ENCODE peak calls at places on chromosomes 4 and X, in seven cellular contexts. G is hepatocyte; B is IMR-90; T is MG63; Q is upper lobe of right lung; A is CD4-positive, CD25-positive, alpha-beta regulatory T cell; X is CD8-positive, alpha-beta T cell. H is an unnamed sample. For H3K36me3, the result is how much of the 10 kb centered on the place peaks cover.

GRCh38 chr4:26223160-26223559 is 97.7 kb upstream of the RBPJ start:
- DNase-seq in G (no peak), B (peak), T (no peak), Q (no peak), A (no peak), X (no peak), H (no peak)

GRCh38 chr4:95547708-95548471 is 883 bp downstream of the UNC5C start:
- DNase-seq in G (peak), B (no peak), T (no peak), Q (no peak), A (no peak), X (no peak), H (no peak)

GRCh38 chr4:186598686-186599085 is 43.3 kb upstream of the MTNR1A start:
- DNase-seq in G (no peak), B (no peak), T (no peak), Q (no peak), A (no peak), X (no peak), H (no peak)

GRCh38 chr4:15910150-15910945 is 28.2 kb downstream of the FGFBP1 start:
- DNase-seq in G (no peak), B (no peak), T (no peak), Q (no peak), A (no peak), X (no peak), H (no peak)

GRCh38 chr4:48047421-48047844 is 30.9 kb downstream of the NIPAL1 start:
- DNase-seq in G (no peak), B (no peak), T (no peak), Q (no peak), A (peak), X (peak), H (no peak)

GRCh38 chrX:153411255-153411987 is at the start of gene ZFP92:
- DNase-seq in G (peak), B (no peak), T (peak), Q (peak), A (peak), X (peak), H (no peak)

GRCh38 chrX:18997916-18998315 is 14.0 kb upstream of the PHKA2 start:
- DNase-seq in G (no peak), B (no peak), T (no peak), Q (no peak), A (no peak), X (no peak), H (no peak)

GRCh38 chr4:179097741-179098140 is 1655.5 kb upstream of the AGA start:
- DNase-seq in G (peak), B (peak), T (no peak), Q (no peak), A (no peak), X (no peak), H (no peak)

GRCh38 chr4:122045533-122045932 is 93.7 kb upstream of the TRPC3 start:
- DNase-seq in G (peak), B (peak), T (peak), Q (peak), A (no peak), X (no peak), H (peak)

GRCh38 chrX:108025954-108026616 is 18.8 kb upstream of the VSIG1 start:
- DNase-seq in G (no peak), B (no peak), T (no peak), Q (no peak), A (peak), X (no peak), H (no peak)

GRCh38 chr4:4853921-4854648 is 5.4 kb upstream of the MSX1 start:
- DNase-seq in G (no peak), B (no peak), T (no peak), Q (peak), A (no peak), X (no peak), H (no peak)

GRCh38 chrX:42770566-42770965 is 7.4 kb downstream of the PPP1R2C start:
- DNase-seq in G (no peak), B (no peak), T (no peak), Q (no peak), A (no peak), X (no peak), H (no peak)

GRCh38 chr4:98516042-98516440 is 142.4 kb downstream of the TSPAN5 start:
- DNase-seq in G (peak), B (peak), T (peak), Q (no peak), A (no peak), X (no peak), H (peak)

GRCh38 chrX:103658681-103659433 is 27.6 kb downstream of the MORF4L2 start:
- DNase-seq in G (no peak), B (no peak), T (no peak), Q (no peak), A (no peak), X (no peak), H (no peak)

GRCh38 chrX:37906357-37906756 is 59.0 kb upstream of the DYNLT3 start:
- DNase-seq in G (no peak), B (no peak), T (no peak), Q (no peak), A (no peak), X (no peak), H (no peak)

GRCh38 chrX:115560211-115560977 is 580 bp upstream of the PLS3 start:
- DNase-seq in G (peak), B (peak), T (no peak), Q (no peak), A (no peak), X (no peak), H (no peak)

GRCh38 chrX:154780968-154781367 is 18.3 kb downstream of the DKC1 start:
- DNase-seq in G (no peak), B (no peak), T (no peak), Q (no peak), A (no peak), X (no peak), H (no peak)

GRCh38 chrX:13007519-13008188 is 32.7 kb downstream of the TMSB4X start:
- DNase-seq in G (no peak), B (peak), T (peak), Q (no peak), A (no peak), X (no peak), H (no peak)

GRCh38 chr4:54643958-54644357 is 13.8 kb upstream of the KIT start:
- DNase-seq in G (no peak), B (no peak), T (no peak), Q (no peak), A (no peak), X (no peak), H (no peak)

GRCh38 chrX:107731831-107732502 is 43.6 kb downstream of the TSC22D3 start:
- DNase-seq in G (peak), B (peak), T (peak), Q (peak), A (no peak), X (no peak), H (no peak)

GRCh38 chr4:158280856-158281255 is 70.6 kb downstream of the TMEM144 start:
- DNase-seq in G (no peak), B (no peak), T (no peak), Q (no peak), A (no peak), X (no peak), H (no peak)

GRCh38 chrX:357693-358471 is 28.8 kb downstream of the PPP2R3B start:
- DNase-seq in G (no peak), B (peak), T (no peak), Q (peak), A (peak), X (peak), H (no peak)

GRCh38 chr4:153326513-153326912 is 18.0 kb upstream of the MND1 start:
- DNase-seq in G (no peak), B (peak), T (peak), Q (no peak), A (no peak), X (no peak), H (no peak)

GRCh38 chr4:2393353-2394270 is 24.8 kb downstream of the ZFYVE28 start:
- DNase-seq in G (peak), B (no peak), T (no peak), Q (no peak), A (peak), X (peak), H (no peak)

GRCh38 chr4:40502936-40503335 is 126.7 kb downstream of the RBM47 start:
- DNase-seq in G (no peak), B (peak), T (no peak), Q (no peak), A (peak), X (no peak), H (no peak)

GRCh38 chrX:8504451-8504850 is 39.8 kb downstream of the VCX3B start:
- DNase-seq in G (peak), B (peak), T (no peak), Q (no peak), A (no peak), X (no peak), H (peak)

GRCh38 chr4:19230906-19231305 is 1020.8 kb upstream of the SLIT2 start:
- DNase-seq in G (no peak), B (no peak), T (no peak), Q (no peak), A (no peak), X (no peak), H (no peak)

GRCh38 chrX:56728752-56729151 is 291 bp upstream of the NBDY start:
- DNase-seq in G (peak), B (peak), T (peak), Q (no peak), A (peak), X (no peak), H (no peak)

DNA sequence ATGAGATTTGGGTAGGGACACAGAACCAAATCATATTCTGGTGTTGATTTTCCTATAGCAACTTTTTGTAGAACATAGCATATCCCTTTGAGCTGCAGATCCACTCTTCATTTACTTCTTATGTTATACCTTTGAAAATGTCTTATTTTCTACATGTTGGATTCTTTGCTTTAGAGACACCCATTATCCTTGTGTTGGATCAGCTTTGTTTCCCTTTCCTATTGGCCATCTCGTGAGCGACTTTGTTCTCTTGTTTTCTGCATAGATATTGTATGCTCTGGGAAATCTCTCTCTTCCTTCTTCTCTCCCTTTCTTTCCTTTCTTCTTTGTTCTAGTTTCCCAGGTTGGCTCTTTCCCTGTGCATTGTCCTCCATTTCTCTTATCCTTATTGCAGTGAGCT is 59.6 kb downstream of the DRD5 start:
- DNase-seq in G (no peak), B (no peak), T (no peak), Q (no peak), A (no peak), X (no peak), H (no peak)
- H3K4me3 ChIP-seq in G (no peak), B (no peak), T (no peak), Q (no peak), A (no peak), X (no peak), H (no peak)

DNA sequence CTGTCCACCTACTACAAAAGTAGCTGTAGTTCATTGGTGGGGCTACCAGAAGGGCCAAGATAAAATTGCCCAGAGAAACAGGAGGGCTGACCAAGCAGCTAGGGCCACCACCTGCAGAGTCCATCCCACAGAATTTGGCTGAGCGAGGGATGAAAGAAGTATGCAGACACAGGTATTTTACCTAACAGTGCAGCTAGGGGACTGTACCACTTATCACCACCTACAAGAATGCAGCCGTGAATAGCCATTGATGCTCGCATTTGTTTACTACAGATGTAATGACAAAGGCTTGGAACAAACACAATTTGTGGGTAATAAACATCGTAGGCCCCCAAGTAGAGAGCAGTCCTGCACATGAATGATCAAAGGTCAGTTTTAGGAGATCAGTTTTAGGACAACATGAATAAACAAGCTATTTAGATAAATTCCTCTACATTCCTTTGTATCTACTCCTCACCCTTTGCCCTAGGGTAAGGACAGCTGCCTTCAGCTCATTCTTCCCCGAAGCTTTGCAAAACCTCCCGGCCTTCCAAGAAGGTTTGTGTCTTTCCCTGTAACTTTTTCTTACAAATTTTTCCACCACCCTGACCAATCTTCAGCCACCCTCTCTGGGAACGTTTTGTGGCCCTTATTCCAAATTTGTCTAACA is 49.5 kb downstream of the ZNF718 start:
- DNase-seq in G (no peak), B (no peak), T (no peak), Q (no peak), A (no peak), X (no peak), H (no peak)
- H3K36me3 ChIP-seq in G (under half), B (under half), T (under half), Q (under half), A (under half), X (under half), H (under half)

GRCh38 chrX:40976971-40977370 is 108.3 kb upstream of the USP9X start:
- DNase-seq in G (no peak), B (peak), T (no peak), Q (no peak), A (no peak), X (no peak), H (no peak)
- H3K4me3 ChIP-seq in G (no peak), B (no peak), T (no peak), Q (no peak), A (no peak), X (no peak), H (no peak)

DNA sequence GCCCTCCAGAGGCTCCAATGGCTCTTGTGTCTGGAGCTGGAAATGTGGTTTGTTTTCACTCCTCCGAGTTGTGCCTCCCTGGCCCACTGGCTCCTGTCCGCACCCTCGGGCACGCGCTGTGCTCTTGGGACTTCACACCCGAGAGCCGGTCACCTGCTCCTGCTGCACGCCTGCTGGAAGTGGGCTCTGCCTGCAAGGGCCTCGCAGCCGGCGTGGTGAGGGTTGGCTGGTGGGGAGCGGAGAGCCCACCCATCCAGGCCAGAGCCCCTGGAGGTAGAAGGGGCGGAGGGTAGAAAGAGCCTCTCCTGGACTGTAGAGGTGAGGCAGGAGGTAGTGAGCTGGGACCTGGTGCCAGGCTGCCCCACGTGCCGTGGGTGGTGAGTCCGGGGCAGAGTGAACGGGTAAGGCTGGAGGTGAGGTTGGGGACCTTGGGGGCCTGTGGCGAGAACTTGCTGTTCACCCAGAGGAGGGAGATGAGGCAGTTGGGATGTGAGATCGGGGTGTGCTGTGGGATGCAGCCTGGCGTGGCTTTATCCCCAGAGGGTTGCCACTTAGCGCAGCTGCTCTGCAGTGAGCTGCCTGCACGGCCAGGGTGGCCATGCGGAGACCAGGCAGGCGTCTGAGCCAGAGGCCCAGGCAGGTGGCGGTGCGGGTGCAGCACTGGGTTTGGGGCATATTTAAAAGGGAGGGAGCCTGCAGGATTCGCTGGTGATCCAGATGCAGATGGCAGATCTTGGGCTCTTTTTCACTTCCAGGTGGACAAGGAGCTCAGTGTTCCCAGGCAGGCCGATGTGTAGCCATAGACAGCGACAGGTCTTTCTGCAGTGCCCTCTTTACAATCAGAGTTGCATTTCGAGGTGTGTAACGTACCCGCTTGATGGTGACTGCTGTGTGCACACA is 48.8 kb downstream of the PCGF3 start:
- DNase-seq in G (no peak), B (no peak), T (no peak), Q (no peak), A (no peak), X (no peak), H (no peak)
- H3K36me3 ChIP-seq in G (under half), B (half or more), T (under half), Q (under half), A (under half), X (under half), H (under half)

GRCh38 chr4:577499-578450 is 1.7 kb upstream of the TMEM271 start:
- DNase-seq in G (peak), B (no peak), T (peak), Q (no peak), A (peak), X (peak), H (no peak)
- H3K4me3 ChIP-seq in G (no peak), B (no peak), T (no peak), Q (no peak), A (no peak), X (no peak), H (no peak)